ENCODE peak calls at places on chromosomes 5 and 9, in ten cellular contexts. One of them, this sample, is unnamed.

GRCh38 chr5:177005619-177006264 is 837 bp downstream of the UIMC1 start:
- DNase-seq in GM23338: peak; percentile 77
- DNase-seq in NK-92 treated with Interleukin-12 subunit alpha and Interleukin-12 subunit beta, amount 100 ng/mL, for 24 hours: no peak
- DNase-seq in RPMI7951: peak; percentile 47
- DNase-seq in NCI-H69: peak; percentile 87
- DNase-seq in H54: peak; percentile 47
- DNase-seq in CD4-positive, alpha-beta T cell: peak; percentile 34
- DNase-seq in neural progenitor cell: peak; percentile 87
- DNase-seq in NCI-H1092 treated with DMSO at 0.1 percent for 48 hours: no peak
- DNase-seq in foreskin keratinocyte: no peak
- DNase-seq in this sample: peak; percentile 46

GRCh38 chr5:52809884-52810283 is 22.2 kb downstream of the ITGA1 start:
- DNase-seq in NK-92 treated with Interleukin-12 subunit alpha and Interleukin-12 subunit beta, amount 100 ng/mL, for 24 hours: no peak
- DNase-seq in foreskin keratinocyte: peak; percentile 51
- DNase-seq in GM23338: no peak
- DNase-seq in CD4-positive, alpha-beta T cell: no peak
- DNase-seq in RPMI7951: peak; percentile 63
- DNase-seq in NCI-H69: no peak
- DNase-seq in H54: no peak
- DNase-seq in NCI-H1092 treated with DMSO at 0.1 percent for 48 hours: no peak
- DNase-seq in neural progenitor cell: no peak
- DNase-seq in this sample: no peak

GRCh38 chr5:57494104-57495098 is 11.8 kb upstream of the ACTBL2 start:
- DNase-seq in NK-92 treated with Interleukin-12 subunit alpha and Interleukin-12 subunit beta, amount 100 ng/mL, for 24 hours: no peak
- DNase-seq in GM23338: no peak
- DNase-seq in neural progenitor cell: no peak
- DNase-seq in RPMI7951: peak; percentile 97
- DNase-seq in H54: peak; percentile 64
- DNase-seq in NCI-H69: peak; percentile 32
- DNase-seq in NCI-H1092 treated with DMSO at 0.1 percent for 48 hours: no peak
- DNase-seq in foreskin keratinocyte: peak; percentile 97
- DNase-seq in CD4-positive, alpha-beta T cell: peak; percentile 8
- DNase-seq in this sample: peak; percentile 79

GRCh38 chr9:106588601-106589000 is 274.4 kb upstream of the ZNF462 start:
- DNase-seq in foreskin keratinocyte: peak; percentile 98
- DNase-seq in NCI-H69: no peak
- DNase-seq in GM23338: peak; percentile 11
- DNase-seq in neural progenitor cell: no peak
- DNase-seq in RPMI7951: peak; percentile 95
- DNase-seq in CD4-positive, alpha-beta T cell: no peak
- DNase-seq in H54: peak; percentile 33
- DNase-seq in NCI-H1092 treated with DMSO at 0.1 percent for 48 hours: no peak
- DNase-seq in NK-92 treated with Interleukin-12 subunit alpha and Interleukin-12 subunit beta, amount 100 ng/mL, for 24 hours: no peak
- DNase-seq in this sample: no peak

GRCh38 chr9:12740845-12741244 is 34.0 kb upstream of the LURAP1L start:
- DNase-seq in CD4-positive, alpha-beta T cell: no peak
- DNase-seq in NK-92 treated with Interleukin-12 subunit alpha and Interleukin-12 subunit beta, amount 100 ng/mL, for 24 hours: no peak
- DNase-seq in H54: no peak
- DNase-seq in RPMI7951: no peak
- DNase-seq in foreskin keratinocyte: peak; percentile 71
- DNase-seq in NCI-H1092 treated with DMSO at 0.1 percent for 48 hours: no peak
- DNase-seq in NCI-H69: no peak
- DNase-seq in GM23338: no peak
- DNase-seq in neural progenitor cell: no peak
- DNase-seq in this sample: no peak

GRCh38 chr9:114176601-114177295 is 21.4 kb downstream of the COL27A1 start:
- DNase-seq in neural progenitor cell: peak; percentile 60
- DNase-seq in H54: no peak
- DNase-seq in RPMI7951: peak; percentile 15
- DNase-seq in CD4-positive, alpha-beta T cell: no peak
- DNase-seq in foreskin keratinocyte: no peak
- DNase-seq in NK-92 treated with Interleukin-12 subunit alpha and Interleukin-12 subunit beta, amount 100 ng/mL, for 24 hours: no peak
- DNase-seq in NCI-H1092 treated with DMSO at 0.1 percent for 48 hours: no peak
- DNase-seq in NCI-H69: no peak
- DNase-seq in GM23338: no peak
- DNase-seq in this sample: no peak

GRCh38 chr5:39274388-39275085 is 55.2 kb upstream of the FYB1 start:
- DNase-seq in neural progenitor cell: no peak
- DNase-seq in H54: no peak
- DNase-seq in NCI-H1092 treated with DMSO at 0.1 percent for 48 hours: no peak
- DNase-seq in GM23338: no peak
- DNase-seq in NK-92 treated with Interleukin-12 subunit alpha and Interleukin-12 subunit beta, amount 100 ng/mL, for 24 hours: no peak
- DNase-seq in CD4-positive, alpha-beta T cell: no peak
- DNase-seq in RPMI7951: peak; percentile 9
- DNase-seq in NCI-H69: no peak
- DNase-seq in foreskin keratinocyte: no peak
- DNase-seq in this sample: no peak

GRCh38 chr5:10599828-10600227 is 36.0 kb downstream of the ANKRD33B start:
- DNase-seq in GM23338: no peak
- DNase-seq in CD4-positive, alpha-beta T cell: no peak
- DNase-seq in NK-92 treated with Interleukin-12 subunit alpha and Interleukin-12 subunit beta, amount 100 ng/mL, for 24 hours: no peak
- DNase-seq in RPMI7951: no peak
- DNase-seq in NCI-H69: no peak
- DNase-seq in foreskin keratinocyte: peak; percentile 84
- DNase-seq in NCI-H1092 treated with DMSO at 0.1 percent for 48 hours: no peak
- DNase-seq in H54: peak; percentile 46
- DNase-seq in neural progenitor cell: no peak
- DNase-seq in this sample: no peak

GRCh38 chr5:151130922-151131891 is 26.4 kb downstream of the ANXA6 start:
- DNase-seq in GM23338: no peak
- DNase-seq in H54: no peak
- DNase-seq in RPMI7951: no peak
- DNase-seq in NCI-H1092 treated with DMSO at 0.1 percent for 48 hours: no peak
- DNase-seq in neural progenitor cell: no peak
- DNase-seq in NCI-H69: no peak
- DNase-seq in NK-92 treated with Interleukin-12 subunit alpha and Interleukin-12 subunit beta, amount 100 ng/mL, for 24 hours: no peak
- DNase-seq in foreskin keratinocyte: no peak
- DNase-seq in CD4-positive, alpha-beta T cell: no peak
- DNase-seq in this sample: no peak

GRCh38 chr5:135457424-135458071 is 5.4 kb upstream of the TIFAB start:
- DNase-seq in neural progenitor cell: peak; percentile 81
- DNase-seq in NCI-H69: peak; percentile 81
- DNase-seq in CD4-positive, alpha-beta T cell: peak; percentile 37
- DNase-seq in NK-92 treated with Interleukin-12 subunit alpha and Interleukin-12 subunit beta, amount 100 ng/mL, for 24 hours: peak; percentile 25
- DNase-seq in RPMI7951: peak; percentile 58
- DNase-seq in H54: peak; percentile 65
- DNase-seq in GM23338: peak; percentile 91
- DNase-seq in NCI-H1092 treated with DMSO at 0.1 percent for 48 hours: peak; percentile 30
- DNase-seq in foreskin keratinocyte: no peak
- DNase-seq in this sample: peak; percentile 15

GRCh38 chr5:16615737-16616535 is 861 bp downstream of the RETREG1 start:
- DNase-seq in RPMI7951: no peak
- DNase-seq in NCI-H1092 treated with DMSO at 0.1 percent for 48 hours: peak; percentile 21
- DNase-seq in foreskin keratinocyte: peak; percentile 12
- DNase-seq in CD4-positive, alpha-beta T cell: no peak
- DNase-seq in NCI-H69: peak; percentile 78
- DNase-seq in NK-92 treated with Interleukin-12 subunit alpha and Interleukin-12 subunit beta, amount 100 ng/mL, for 24 hours: no peak
- DNase-seq in neural progenitor cell: peak; percentile 21
- DNase-seq in H54: no peak
- DNase-seq in GM23338: peak; percentile 37
- DNase-seq in this sample: peak; percentile 43

GRCh38 chr9:14180077-14180941 is 133.6 kb downstream of the NFIB start:
- DNase-seq in foreskin keratinocyte: peak; percentile 38
- DNase-seq in neural progenitor cell: no peak
- DNase-seq in NCI-H1092 treated with DMSO at 0.1 percent for 48 hours: peak; percentile 87
- DNase-seq in NK-92 treated with Interleukin-12 subunit alpha and Interleukin-12 subunit beta, amount 100 ng/mL, for 24 hours: no peak
- DNase-seq in CD4-positive, alpha-beta T cell: no peak
- DNase-seq in RPMI7951: no peak
- DNase-seq in H54: no peak
- DNase-seq in GM23338: no peak
- DNase-seq in NCI-H69: peak; percentile 94
- DNase-seq in this sample: no peak

GRCh38 chr5:180640765-180641565 is 8.4 kb downstream of the FLT4 start:
- DNase-seq in H54: no peak
- DNase-seq in foreskin keratinocyte: no peak
- DNase-seq in RPMI7951: no peak
- DNase-seq in NK-92 treated with Interleukin-12 subunit alpha and Interleukin-12 subunit beta, amount 100 ng/mL, for 24 hours: no peak
- DNase-seq in NCI-H69: no peak
- DNase-seq in CD4-positive, alpha-beta T cell: no peak
- DNase-seq in GM23338: no peak
- DNase-seq in neural progenitor cell: no peak
- DNase-seq in NCI-H1092 treated with DMSO at 0.1 percent for 48 hours: no peak
- DNase-seq in this sample: no peak

GRCh38 chr5:76016258-76016657 is 66.9 kb upstream of the SV2C start:
- DNase-seq in neural progenitor cell: no peak
- DNase-seq in GM23338: peak; percentile 55
- DNase-seq in CD4-positive, alpha-beta T cell: no peak
- DNase-seq in H54: no peak
- DNase-seq in NCI-H1092 treated with DMSO at 0.1 percent for 48 hours: no peak
- DNase-seq in RPMI7951: no peak
- DNase-seq in foreskin keratinocyte: no peak
- DNase-seq in NK-92 treated with Interleukin-12 subunit alpha and Interleukin-12 subunit beta, amount 100 ng/mL, for 24 hours: no peak
- DNase-seq in NCI-H69: no peak
- DNase-seq in this sample: no peak

GRCh38 chr9:123121457-123121856 is 88.0 kb downstream of the GPR21 start:
- DNase-seq in NK-92 treated with Interleukin-12 subunit alpha and Interleukin-12 subunit beta, amount 100 ng/mL, for 24 hours: no peak
- DNase-seq in RPMI7951: no peak
- DNase-seq in CD4-positive, alpha-beta T cell: no peak
- DNase-seq in NCI-H1092 treated with DMSO at 0.1 percent for 48 hours: no peak
- DNase-seq in GM23338: no peak
- DNase-seq in NCI-H69: no peak
- DNase-seq in H54: no peak
- DNase-seq in neural progenitor cell: no peak
- DNase-seq in foreskin keratinocyte: no peak
- DNase-seq in this sample: no peak

GRCh38 chr5:82244854-82245635 is 33.1 kb downstream of the RPS23 start:
- DNase-seq in foreskin keratinocyte: no peak
- DNase-seq in GM23338: peak; percentile 3
- DNase-seq in neural progenitor cell: no peak
- DNase-seq in NCI-H69: peak; percentile 41
- DNase-seq in NK-92 treated with Interleukin-12 subunit alpha and Interleukin-12 subunit beta, amount 100 ng/mL, for 24 hours: no peak
- DNase-seq in CD4-positive, alpha-beta T cell: no peak
- DNase-seq in H54: no peak
- DNase-seq in NCI-H1092 treated with DMSO at 0.1 percent for 48 hours: no peak
- DNase-seq in RPMI7951: no peak
- DNase-seq in this sample: no peak

GRCh38 chr9:96009690-96010477 is 134.4 kb downstream of the ERCC6L2 start:
- DNase-seq in CD4-positive, alpha-beta T cell: peak; percentile 49
- DNase-seq in RPMI7951: no peak
- DNase-seq in H54: no peak
- DNase-seq in NK-92 treated with Interleukin-12 subunit alpha and Interleukin-12 subunit beta, amount 100 ng/mL, for 24 hours: peak; percentile 54
- DNase-seq in NCI-H69: no peak
- DNase-seq in foreskin keratinocyte: no peak
- DNase-seq in NCI-H1092 treated with DMSO at 0.1 percent for 48 hours: no peak
- DNase-seq in neural progenitor cell: no peak
- DNase-seq in GM23338: no peak
- DNase-seq in this sample: no peak

GRCh38 chr5:79806741-79807140 is 117.1 kb downstream of the CMYA5 start:
- DNase-seq in CD4-positive, alpha-beta T cell: no peak
- DNase-seq in NK-92 treated with Interleukin-12 subunit alpha and Interleukin-12 subunit beta, amount 100 ng/mL, for 24 hours: no peak
- DNase-seq in NCI-H69: no peak
- DNase-seq in foreskin keratinocyte: no peak
- DNase-seq in GM23338: peak; percentile 16
- DNase-seq in neural progenitor cell: no peak
- DNase-seq in RPMI7951: peak; percentile 40
- DNase-seq in NCI-H1092 treated with DMSO at 0.1 percent for 48 hours: no peak
- DNase-seq in H54: no peak
- DNase-seq in this sample: no peak

GRCh38 chr9:109813310-109813709 is 33.3 kb downstream of the PALM2AKAP2 start:
- DNase-seq in RPMI7951: no peak
- DNase-seq in NCI-H69: no peak
- DNase-seq in CD4-positive, alpha-beta T cell: no peak
- DNase-seq in H54: no peak
- DNase-seq in NK-92 treated with Interleukin-12 subunit alpha and Interleukin-12 subunit beta, amount 100 ng/mL, for 24 hours: no peak
- DNase-seq in neural progenitor cell: no peak
- DNase-seq in NCI-H1092 treated with DMSO at 0.1 percent for 48 hours: no peak
- DNase-seq in GM23338: no peak
- DNase-seq in foreskin keratinocyte: no peak
- DNase-seq in this sample: no peak

GRCh38 chr5:176880393-176881020 is 18.6 kb downstream of the HK3 start:
- DNase-seq in foreskin keratinocyte: no peak
- DNase-seq in NCI-H1092 treated with DMSO at 0.1 percent for 48 hours: no peak
- DNase-seq in GM23338: no peak
- DNase-seq in NCI-H69: no peak
- DNase-seq in NK-92 treated with Interleukin-12 subunit alpha and Interleukin-12 subunit beta, amount 100 ng/mL, for 24 hours: no peak
- DNase-seq in neural progenitor cell: no peak
- DNase-seq in RPMI7951: no peak
- DNase-seq in CD4-positive, alpha-beta T cell: no peak
- DNase-seq in H54: no peak
- DNase-seq in this sample: no peak

GRCh38 chr9:124480621-124480981 is 26.6 kb downstream of the NR5A1 start:
- DNase-seq in NCI-H1092 treated with DMSO at 0.1 percent for 48 hours: peak; percentile 56
- DNase-seq in GM23338: peak; percentile 86
- DNase-seq in neural progenitor cell: peak; percentile 83
- DNase-seq in foreskin keratinocyte: no peak
- DNase-seq in CD4-positive, alpha-beta T cell: no peak
- DNase-seq in NCI-H69: peak; percentile 76
- DNase-seq in NK-92 treated with Interleukin-12 subunit alpha and Interleukin-12 subunit beta, amount 100 ng/mL, for 24 hours: no peak
- DNase-seq in H54: no peak
- DNase-seq in RPMI7951: peak; percentile 13
- DNase-seq in this sample: peak; percentile 13

GRCh38 chr9:118331622-118332045 is 627.4 kb downstream of the TLR4 start:
- DNase-seq in RPMI7951: peak; percentile 95
- DNase-seq in GM23338: no peak
- DNase-seq in NCI-H1092 treated with DMSO at 0.1 percent for 48 hours: no peak
- DNase-seq in H54: peak; percentile 56
- DNase-seq in CD4-positive, alpha-beta T cell: no peak
- DNase-seq in foreskin keratinocyte: peak; percentile 26
- DNase-seq in neural progenitor cell: no peak
- DNase-seq in NCI-H69: no peak
- DNase-seq in NK-92 treated with Interleukin-12 subunit alpha and Interleukin-12 subunit beta, amount 100 ng/mL, for 24 hours: no peak
- DNase-seq in this sample: no peak

GRCh38 chr5:76602094-76602726 is 21.0 kb downstream of the F2RL2 start:
- DNase-seq in NCI-H1092 treated with DMSO at 0.1 percent for 48 hours: no peak
- DNase-seq in RPMI7951: no peak
- DNase-seq in NK-92 treated with Interleukin-12 subunit alpha and Interleukin-12 subunit beta, amount 100 ng/mL, for 24 hours: no peak
- DNase-seq in foreskin keratinocyte: no peak
- DNase-seq in neural progenitor cell: no peak
- DNase-seq in H54: no peak
- DNase-seq in GM23338: no peak
- DNase-seq in NCI-H69: no peak
- DNase-seq in CD4-positive, alpha-beta T cell: no peak
- DNase-seq in this sample: no peak

GRCh38 chr5:108867661-108868060 is 120.0 kb downstream of the FER start:
- DNase-seq in RPMI7951: no peak
- DNase-seq in foreskin keratinocyte: no peak
- DNase-seq in NCI-H69: no peak
- DNase-seq in neural progenitor cell: no peak
- DNase-seq in GM23338: no peak
- DNase-seq in H54: no peak
- DNase-seq in NCI-H1092 treated with DMSO at 0.1 percent for 48 hours: no peak
- DNase-seq in NK-92 treated with Interleukin-12 subunit alpha and Interleukin-12 subunit beta, amount 100 ng/mL, for 24 hours: no peak
- DNase-seq in CD4-positive, alpha-beta T cell: no peak
- DNase-seq in this sample: no peak

GRCh38 chr5:78600656-78601452 is 47.7 kb downstream of the LHFPL2 start:
- DNase-seq in GM23338: no peak
- DNase-seq in neural progenitor cell: no peak
- DNase-seq in CD4-positive, alpha-beta T cell: no peak
- DNase-seq in NCI-H69: no peak
- DNase-seq in NK-92 treated with Interleukin-12 subunit alpha and Interleukin-12 subunit beta, amount 100 ng/mL, for 24 hours: no peak
- DNase-seq in NCI-H1092 treated with DMSO at 0.1 percent for 48 hours: no peak
- DNase-seq in RPMI7951: peak; percentile 45
- DNase-seq in H54: no peak
- DNase-seq in foreskin keratinocyte: no peak
- DNase-seq in this sample: no peak

GRCh38 chr9:469672-470040 is 255.0 kb downstream of the DOCK8 start:
- DNase-seq in RPMI7951: peak; percentile 1
- DNase-seq in NCI-H69: peak; percentile 47
- DNase-seq in NK-92 treated with Interleukin-12 subunit alpha and Interleukin-12 subunit beta, amount 100 ng/mL, for 24 hours: no peak
- DNase-seq in CD4-positive, alpha-beta T cell: no peak
- DNase-seq in H54: no peak
- DNase-seq in GM23338: peak; percentile 56
- DNase-seq in NCI-H1092 treated with DMSO at 0.1 percent for 48 hours: peak; percentile 70
- DNase-seq in neural progenitor cell: no peak
- DNase-seq in foreskin keratinocyte: no peak
- DNase-seq in this sample: no peak

GRCh38 chr5:27124590-27124989 is 86.2 kb upstream of the CDH9 start:
- DNase-seq in CD4-positive, alpha-beta T cell: no peak
- DNase-seq in NCI-H69: peak; percentile 77
- DNase-seq in NCI-H1092 treated with DMSO at 0.1 percent for 48 hours: no peak
- DNase-seq in NK-92 treated with Interleukin-12 subunit alpha and Interleukin-12 subunit beta, amount 100 ng/mL, for 24 hours: no peak
- DNase-seq in neural progenitor cell: peak; percentile 65
- DNase-seq in RPMI7951: peak; percentile 58
- DNase-seq in foreskin keratinocyte: peak; percentile 7
- DNase-seq in GM23338: peak; percentile 69
- DNase-seq in H54: peak; percentile 17
- DNase-seq in this sample: peak; percentile 15

GRCh38 chr5:172660974-172661373 is 19.9 kb downstream of the NEURL1B start:
- DNase-seq in CD4-positive, alpha-beta T cell: no peak
- DNase-seq in GM23338: no peak
- DNase-seq in NK-92 treated with Interleukin-12 subunit alpha and Interleukin-12 subunit beta, amount 100 ng/mL, for 24 hours: no peak
- DNase-seq in NCI-H1092 treated with DMSO at 0.1 percent for 48 hours: no peak
- DNase-seq in neural progenitor cell: no peak
- DNase-seq in NCI-H69: no peak
- DNase-seq in foreskin keratinocyte: no peak
- DNase-seq in RPMI7951: no peak
- DNase-seq in H54: no peak
- DNase-seq in this sample: no peak